ENCODE peak calls at places on chromosomes 12 and 14, in four cellular contexts. Z, U, X and M are unnamed samples.

GRCh38 chr12:118607831-118608230 is 231.5 kb downstream of the SUDS3 start:
- DNase-seq in U (no peak), X (no peak), Z (no peak), M (no peak)

GRCh38 chr14:30180219-30180618 is 252.6 kb upstream of the PRKD1 start:
- DNase-seq in U (no peak), X (peak; percentile 19), Z (no peak), M (no peak)

GRCh38 chr12:84911331-84912190 is 1.0 kb downstream of the SLC6A15 start:
- DNase-seq in U (no peak), X (peak; percentile 85), Z (peak; percentile 57), M (peak; percentile 13)

GRCh38 chr12:27491226-27491625 is 32.8 kb upstream of the PPFIBP1 start:
- DNase-seq in X (no peak), Z (no peak), U (no peak), M (no peak)

GRCh38 chr14:75832621-75833297 is 149.0 kb downstream of the TGFB3 start:
- DNase-seq in U (no peak), X (peak; percentile 88), Z (peak; percentile 19), M (peak; percentile 86)

GRCh38 chr14:90616881-90617280 is 199.3 kb downstream of the TTC7B start:
- DNase-seq in U (no peak), Z (no peak), X (no peak), M (no peak)

GRCh38 chr12:111444706-111445310 is 39.1 kb downstream of the SH2B3 start:
- DNase-seq in Z (no peak), X (no peak), U (peak; percentile 85), M (no peak)

GRCh38 chr14:79764288-79764687 is 447.0 kb downstream of the DIO2 start:
- DNase-seq in U (no peak), X (no peak), Z (no peak), M (no peak)

GRCh38 chr14:38187475-38187874 is 20.2 kb upstream of the SSTR1 start:
- DNase-seq in Z (peak; percentile 34), U (no peak), X (no peak), M (no peak)

GRCh38 chr12:50690923-50691322 is 73.0 kb upstream of the ATF1 start:
- DNase-seq in Z (no peak), U (no peak), X (peak; percentile 7), M (no peak)

GRCh38 chr12:4107436-4107878 is 166.1 kb upstream of the CCND2 start:
- DNase-seq in Z (no peak), X (peak; percentile 27), U (peak; percentile 75), M (peak; percentile 50)

GRCh38 chr12:1122803-1123202 is 131.8 kb downstream of the ERC1 start:
- DNase-seq in Z (no peak), X (no peak), U (peak; percentile 25), M (no peak)

GRCh38 chr12:59357811-59358210 is 238.0 kb upstream of the SLC16A7 start:
- DNase-seq in Z (no peak), X (no peak), U (no peak), M (no peak)

GRCh38 chr12:106527356-106527755 is 55.4 kb upstream of the RFX4 start:
- DNase-seq in U (no peak), Z (no peak), X (no peak), M (peak; percentile 18)

GRCh38 chr14:92754956-92755355 is 6.5 kb upstream of the LGMN start:
- DNase-seq in Z (no peak), U (no peak), X (no peak), M (no peak)

GRCh38 chr14:63275611-63276010 is 43.1 kb downstream of the GPHB5 start:
- DNase-seq in Z (no peak), X (no peak), U (no peak), M (no peak)

GRCh38 chr14:91244501-91244901 is at the start of gene GPR68:
- DNase-seq in Z (no peak), U (peak; percentile 78), X (peak; percentile 74), M (peak; percentile 65)

GRCh38 chr12:66899567-66899966 is 220.7 kb upstream of the GRIP1 start:
- DNase-seq in X (no peak), Z (no peak), U (no peak), M (no peak)

GRCh38 chr12:46661161-46661845 is 164.5 kb downstream of the SLC38A4 start:
- DNase-seq in U (peak; percentile 35), X (peak; percentile 92), Z (peak; percentile 39), M (peak; percentile 88)

GRCh38 chr12:108312885-108313203 is 26.3 kb downstream of the CMKLR1 start:
- DNase-seq in X (no peak), U (no peak), Z (no peak), M (no peak)

GRCh38 chr14:57575482-57575881 is 81.8 kb upstream of the CCDC198 start:
- DNase-seq in U (no peak), Z (no peak), X (no peak), M (no peak)

GRCh38 chr12:19695244-19696098 is 256.2 kb downstream of the AEBP2 start:
- DNase-seq in Z (no peak), U (no peak), X (no peak), M (no peak)

GRCh38 chr12:66131067-66131688 is 628 bp upstream of the LLPH start:
- DNase-seq in Z (no peak), U (no peak), X (no peak), M (no peak)

GRCh38 chr12:105573574-105573973 is 243.1 kb downstream of the C12orf75 start:
- DNase-seq in U (no peak), Z (no peak), X (no peak), M (no peak)

GRCh38 chr14:61561657-61562276 is 133.5 kb upstream of the HIF1A start:
- DNase-seq in U (peak; percentile 69), X (peak; percentile 97), Z (peak; percentile 91), M (peak; percentile 94)

GRCh38 chr14:71322660-71323250 is 415.5 kb downstream of the PCNX1 start:
- DNase-seq in U (no peak), Z (no peak), X (peak; percentile 72), M (peak; percentile 62)
- TF ChIP-seq CTCF in U (no peak), Z (peak; percentile 44), X (peak; percentile 76), M (peak; percentile 71)

DNA sequence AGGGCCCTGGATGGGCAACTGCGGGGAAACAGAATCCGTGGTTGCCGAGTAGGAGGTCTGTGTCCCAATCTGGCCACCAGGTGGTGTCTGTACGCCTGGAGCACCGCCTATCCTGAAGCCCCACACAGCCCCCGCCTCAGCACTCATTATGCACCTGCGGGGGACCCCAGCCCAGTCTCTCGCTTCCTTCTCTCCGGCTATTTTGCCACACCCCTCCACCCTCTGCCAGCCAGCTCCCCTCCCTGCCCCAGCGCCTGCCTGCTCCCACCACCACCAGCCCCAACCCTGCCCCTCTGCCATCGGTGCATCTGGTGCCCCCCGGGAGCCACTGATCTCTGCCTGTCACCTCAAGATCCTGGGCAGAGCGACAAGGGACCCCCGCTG is 2.2 kb upstream of the NXPH4 start:
- DNase-seq in X (peak; percentile 39), Z (peak; percentile 55), U (no peak), M (peak; percentile 23)
- TF ChIP-seq CTCF in X (peak; percentile 81), Z (peak; percentile 72), U (peak; percentile 82), M (peak; percentile 83)

GRCh38 chr14:104721704-104722431 is 2.2 kb upstream of the ADSS1 start:
- DNase-seq in Z (no peak), U (no peak), X (no peak), M (no peak)

GRCh38 chr14:104722938-104723650 is 935 bp upstream of the ADSS1 start:
- DNase-seq in U (peak; percentile 50), X (no peak), Z (no peak), M (no peak)

GRCh38 chr14:104724981-104725771 is 1.1 kb downstream of the ADSS1 start:
- DNase-seq in Z (peak; percentile 57), X (peak; percentile 33), U (no peak), M (peak; percentile 21)

GRCh38 chr14:104724407-104724980 is 465 bp downstream of the ADSS1 start:
- DNase-seq in U (no peak), Z (peak; percentile 32), X (no peak), M (no peak)

DNA sequence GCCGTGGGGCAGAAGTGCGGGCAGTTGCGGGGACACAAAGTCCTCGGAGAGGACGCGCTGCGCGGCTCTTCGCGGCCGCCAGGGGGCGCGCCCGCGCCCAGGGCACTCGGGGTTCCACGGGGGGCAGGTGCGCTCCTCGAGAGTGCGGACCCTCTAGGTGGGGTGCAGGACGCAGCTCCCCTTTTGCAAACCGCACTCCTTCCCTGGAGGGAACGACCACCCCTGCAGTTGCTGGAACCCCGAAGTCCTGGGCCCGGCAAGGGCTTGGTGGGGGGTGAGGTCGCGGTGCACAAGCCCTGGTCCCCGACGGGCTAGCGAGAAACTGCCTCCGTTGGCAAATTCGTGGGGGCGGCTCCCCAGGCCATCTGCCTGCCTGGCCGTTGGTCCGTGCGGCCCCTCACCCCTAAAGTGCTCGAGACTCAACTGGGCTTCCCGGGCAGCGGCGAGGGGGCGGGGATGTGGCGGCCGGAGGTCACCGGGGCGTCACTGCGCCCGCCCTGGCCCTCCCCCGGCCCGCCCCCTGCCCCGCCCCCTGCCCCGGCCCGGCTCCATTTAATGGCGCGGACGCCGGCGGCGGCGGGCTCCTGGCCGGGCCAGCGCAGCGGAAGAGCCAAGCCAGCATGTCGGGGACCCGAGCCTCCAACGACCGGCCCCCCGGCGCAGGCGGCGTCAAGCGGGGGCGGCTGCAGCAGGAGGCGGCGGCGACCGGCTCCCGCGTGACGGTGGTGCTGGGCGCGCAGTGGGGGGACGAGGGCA is at the start of gene ADSS1:
- DNase-seq in X (no peak), Z (peak; percentile 58), U (peak; percentile 40), M (no peak)
- TF ChIP-seq CTCF in X (peak; percentile 66), Z (peak; percentile 98), U (peak; percentile 94), M (peak; percentile 99)

GRCh38 chr12:98939350-98939749 is 294.3 kb downstream of the APAF1 start:
- DNase-seq in Z (no peak), U (no peak), X (peak; percentile 67), M (no peak)
- TF ChIP-seq CTCF in Z (peak; percentile 53), U (no peak), X (peak; percentile 80), M (peak; percentile 65)

DNA sequence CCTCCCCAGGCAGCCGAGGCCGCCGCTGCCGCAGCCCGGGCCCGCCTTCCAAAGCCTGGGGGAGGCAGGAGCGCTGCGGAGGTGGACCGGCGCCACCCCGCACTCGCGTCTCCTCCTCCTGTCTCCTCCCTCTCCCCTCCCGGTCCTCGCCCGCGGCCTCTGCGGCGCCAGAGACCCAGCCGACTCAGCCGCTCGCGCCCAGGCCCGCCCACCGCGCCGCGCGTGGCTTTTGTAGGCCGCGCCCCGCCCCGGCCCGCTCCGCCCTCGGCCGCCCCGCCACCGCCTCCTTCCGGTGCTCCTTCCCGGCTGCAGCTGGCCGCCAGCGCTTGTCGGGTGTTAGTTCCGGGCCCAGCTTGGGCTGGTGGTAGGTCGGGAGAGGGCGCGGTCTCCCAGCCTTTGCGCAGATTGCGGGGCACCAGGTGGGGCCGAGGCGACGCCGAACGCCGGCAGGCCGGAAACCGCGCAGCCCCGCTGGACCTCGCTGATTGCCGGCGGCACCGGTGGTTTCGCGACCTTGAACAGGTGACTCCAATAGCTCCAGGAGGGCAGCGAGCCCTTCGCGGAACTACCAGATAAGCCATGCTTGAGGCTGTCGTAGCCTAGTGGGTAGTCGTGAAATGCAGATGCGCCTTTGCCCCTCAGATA is at the start of gene CAPRIN2:
- DNase-seq in X (peak; percentile 98), U (peak; percentile 56), Z (peak; percentile 100), M (peak; percentile 92)
- TF ChIP-seq CTCF in X (peak; percentile 26), U (no peak), Z (peak; percentile 41), M (peak; percentile 69)

GRCh38 chr12:122834229-122834920 is 882 bp upstream of the HIP1R start:
- DNase-seq in Z (peak; percentile 67), U (peak; percentile 15), X (peak; percentile 56), M (peak; percentile 51)
- TF ChIP-seq CTCF in Z (no peak), U (no peak), X (no peak), M (peak; percentile 35)